ENCODE peak calls at places on chromosomes 16 and 17, in four cellular contexts. Q, Z, L and J are unnamed samples.

GRCh38 chr17:2357931-2358434 is 20.7 kb downstream of the SGSM2 start:
- DNase-seq in Z (no peak), L (no peak), Q (no peak), J (no peak)

GRCh38 chr16:80993293-80993691 is 13.4 kb downstream of the CMC2 start:
- DNase-seq in Z (peak), L (no peak), Q (peak), J (no peak)

GRCh38 chr17:5809580-5810188 is 225.4 kb upstream of the NLRP1 start:
- DNase-seq in Z (no peak), L (no peak), Q (no peak), J (no peak)

GRCh38 chr17:31916496-31917064 is 15.1 kb upstream of the UTP6 start:
- DNase-seq in L (no peak), Q (no peak), Z (no peak), J (no peak)

GRCh38 chr16:50603206-50604064 is 55.2 kb downstream of the NKD1 start:
- DNase-seq in L (peak), Q (peak), Z (peak), J (no peak)

GRCh38 chr17:2943971-2944370 is 119.4 kb downstream of the OR1D5 start:
- DNase-seq in Z (no peak), L (no peak), Q (no peak), J (no peak)

GRCh38 chr17:9725575-9725974 is 65.8 kb downstream of the DHRS7C start:
- DNase-seq in Q (no peak), L (no peak), Z (no peak), J (no peak)

GRCh38 chr17:65627892-65628622 is 66.6 kb upstream of the AXIN2 start:
- DNase-seq in L (no peak), Q (peak), Z (peak), J (no peak)

GRCh38 chr16:84820771-84821170 is 986 bp downstream of the CRISPLD2 start:
- DNase-seq in Q (no peak), L (no peak), Z (peak), J (no peak)

GRCh38 chr17:8631554-8631877 is 991 bp upstream of the MYH10 start:
- DNase-seq in Z (peak), Q (no peak), L (no peak), J (no peak)

GRCh38 chr17:12620200-12620720 is 45.4 kb upstream of the MYOCD start:
- DNase-seq in Z (peak), Q (no peak), L (no peak), J (no peak)

GRCh38 chr16:77434365-77435239 is at the start of gene ADAMTS18:
- DNase-seq in Q (no peak), Z (no peak), L (no peak), J (no peak)

GRCh38 chr17:79540306-79540705 is 70.5 kb downstream of the RBFOX3 start:
- DNase-seq in Q (no peak), L (no peak), Z (no peak), J (no peak)

GRCh38 chr16:15607700-15608396 is 35.1 kb downstream of the MARF1 start:
- DNase-seq in Z (peak), L (no peak), Q (no peak), J (no peak)

GRCh38 chr17:71987634-71988033 is 133.2 kb upstream of the SOX9 start:
- DNase-seq in Z (peak), L (no peak), Q (no peak), J (no peak)
- H3K4me3 ChIP-seq in Z (no peak), L (no peak), Q (no peak), J (no peak)

GRCh38 chr16:21277045-21277926 is 804 bp downstream of the CRYM start:
- DNase-seq in Z (no peak), L (no peak), Q (no peak), J (no peak)

GRCh38 chr16:21274172-21274726 is 3.8 kb downstream of the CRYM start:
- DNase-seq in L (no peak), Z (no peak), Q (no peak), J (no peak)

GRCh38 chr16:21275529-21275928 is 2.6 kb downstream of the CRYM start:
- DNase-seq in Z (no peak), Q (no peak), L (no peak), J (no peak)

GRCh38 chr16:21277927-21278706 is at the start of gene CRYM:
- DNase-seq in L (no peak), Q (no peak), Z (peak), J (no peak)

GRCh38 chr16:21276090-21276489 is 2.0 kb downstream of the CRYM start:
- DNase-seq in L (no peak), Z (no peak), Q (no peak), J (no peak)
- H3K4me3 ChIP-seq in L (no peak), Z (no peak), Q (no peak), J (no peak)

DNA sequence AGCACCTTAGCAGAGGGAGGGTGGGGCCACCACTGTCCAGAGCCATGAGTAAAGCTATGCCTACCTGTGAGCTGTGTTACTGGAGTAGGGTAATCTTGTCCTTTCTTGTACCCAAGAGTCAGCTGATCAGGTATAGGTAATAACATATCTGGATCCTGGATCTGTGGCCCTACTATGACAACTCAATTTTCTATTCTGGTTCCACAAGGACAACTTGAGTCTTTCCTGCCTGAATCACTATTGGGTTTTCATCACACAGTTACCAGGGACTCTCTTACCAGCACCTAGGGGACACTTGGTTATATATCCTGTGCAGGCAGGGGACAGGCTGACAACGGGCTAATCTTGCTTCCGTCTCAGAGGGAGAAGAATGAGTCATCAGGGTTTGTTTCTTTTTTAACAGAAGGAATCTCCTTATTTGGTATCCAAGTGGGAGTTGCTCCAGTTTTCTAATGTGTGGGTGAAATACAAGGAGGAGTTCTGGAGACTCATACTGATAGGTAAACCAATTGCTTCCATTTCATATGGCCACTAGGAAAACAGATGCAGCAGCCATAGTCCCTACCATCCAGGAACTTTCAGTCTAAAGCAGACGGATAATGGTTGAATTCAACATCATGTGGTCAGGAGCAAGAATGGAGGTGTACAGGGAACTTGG is 6.8 kb downstream of the ZNF267 start:
- DNase-seq in Z (peak), Q (peak), L (no peak), J (peak)
- H3K4me3 ChIP-seq in Z (no peak), Q (no peak), L (no peak), J (no peak)

DNA sequence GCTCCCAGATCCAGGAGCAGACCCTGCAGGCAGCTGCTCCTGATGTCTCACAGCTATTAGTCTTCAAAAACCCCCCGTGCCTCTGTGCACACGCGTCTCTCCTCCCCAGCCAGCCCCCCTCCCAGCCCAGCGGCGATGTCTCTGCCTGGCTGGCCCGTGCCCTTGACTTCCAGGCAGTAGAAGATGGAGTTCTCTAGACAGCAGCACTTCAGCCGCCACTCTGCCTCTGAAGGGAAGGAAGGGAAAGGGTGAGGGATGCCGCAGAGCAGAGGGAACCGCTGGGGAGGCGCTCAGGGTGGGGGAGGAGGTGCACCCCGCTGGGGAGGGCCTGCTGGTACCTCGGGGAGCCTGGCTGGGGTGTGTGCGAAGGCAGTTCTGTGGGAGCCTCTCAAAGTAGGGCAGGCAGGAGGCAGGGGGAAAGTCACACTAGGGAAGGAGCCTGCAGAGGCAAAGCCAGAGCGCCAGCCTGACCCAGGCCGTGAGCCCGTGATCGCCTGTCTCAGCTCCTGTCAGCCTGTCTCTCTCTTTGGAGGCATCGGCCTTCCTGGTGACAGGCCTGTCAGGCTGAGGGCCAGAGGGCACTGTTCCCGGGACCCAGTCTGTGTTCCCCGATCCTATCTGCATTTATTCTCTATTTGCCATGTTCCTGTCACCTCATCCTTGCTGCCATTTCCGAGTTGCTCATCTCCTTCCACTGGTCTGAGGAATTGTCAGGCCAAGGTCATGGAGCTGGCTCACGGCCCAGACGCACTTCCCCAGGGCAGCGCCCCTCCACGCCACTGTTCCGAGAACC is 4.5 kb downstream of the PRCD start:
- DNase-seq in Z (no peak), L (no peak), Q (no peak), J (no peak)
- H3K4me3 ChIP-seq in Z (no peak), L (no peak), Q (no peak), J (no peak)

GRCh38 chr17:75722542-75723095 is 1.4 kb downstream of the ITGB4 start:
- DNase-seq in Z (no peak), Q (no peak), L (no peak), J (no peak)
- H3K4me3 ChIP-seq in Z (no peak), Q (no peak), L (no peak), J (no peak)

DNA sequence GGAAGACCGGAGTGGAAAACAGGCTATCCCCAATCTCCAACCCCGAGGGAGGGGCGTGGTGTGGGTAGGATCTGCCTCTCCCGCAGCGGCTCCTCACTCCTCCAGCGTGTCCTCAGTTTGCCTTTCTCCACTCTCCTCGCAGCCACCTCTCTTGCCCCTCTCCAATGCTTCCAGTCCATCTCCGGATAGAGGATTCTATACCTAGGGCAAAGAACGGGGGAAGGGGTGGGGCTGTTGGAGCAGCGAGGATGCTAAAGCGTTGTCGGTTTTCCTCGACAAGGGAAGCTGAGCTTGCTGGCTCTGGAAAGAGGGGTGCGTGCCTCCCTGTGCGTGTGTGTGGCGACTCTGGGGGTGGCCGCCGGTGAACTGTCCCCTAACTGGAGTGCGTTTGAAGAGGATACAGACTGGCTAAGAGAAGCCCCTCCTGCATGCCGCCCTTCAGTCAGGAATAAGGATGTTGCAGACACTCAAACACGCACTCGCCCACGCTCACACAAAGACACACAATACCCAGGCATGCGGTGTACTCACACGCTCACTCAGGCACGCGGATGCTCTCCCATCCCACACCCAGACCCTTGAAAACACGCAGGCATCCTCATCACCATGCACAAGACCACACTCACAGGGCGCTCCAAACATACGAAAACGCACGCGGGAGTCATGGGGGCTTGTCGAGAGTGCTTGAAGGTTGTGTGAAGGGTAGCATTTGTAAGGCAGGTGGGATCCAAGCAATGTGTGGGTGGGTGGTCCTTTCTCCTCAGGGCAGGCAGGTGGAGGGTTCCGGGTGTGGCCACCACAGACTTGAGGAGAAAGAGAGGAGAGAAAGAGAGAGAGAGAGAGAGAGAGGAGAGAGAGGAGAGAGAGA is 633 bp upstream of the GPR139 start:
- DNase-seq in L (no peak), Z (no peak), Q (no peak), J (no peak)
- H3K4me3 ChIP-seq in L (no peak), Z (no peak), Q (no peak), J (no peak)

GRCh38 chr16:85899444-85899843 is 482 bp downstream of the IRF8 start:
- DNase-seq in L (no peak), Z (no peak), Q (no peak), J (no peak)
- H3K4me3 ChIP-seq in L (no peak), Z (no peak), Q (no peak), J (peak)

GRCh38 chr17:81522491-81523125 is 5.6 kb upstream of the FSCN2 start:
- DNase-seq in L (no peak), Z (no peak), Q (no peak), J (no peak)

GRCh38 chr17:81519284-81520020 is 6.9 kb upstream of the ACTG1 start:
- DNase-seq in Q (no peak), Z (no peak), L (no peak), J (peak)

GRCh38 chr17:81518785-81519283 is 6.2 kb upstream of the ACTG1 start:
- DNase-seq in Q (no peak), L (no peak), Z (no peak), J (no peak)

GRCh38 chr17:81518113-81518784 is 5.7 kb upstream of the ACTG1 start:
- DNase-seq in Z (no peak), Q (no peak), L (no peak), J (no peak)

GRCh38 chr17:81520021-81520894 is 7.7 kb upstream of the ACTG1 start:
- DNase-seq in L (no peak), Z (no peak), Q (no peak), J (no peak)
- H3K4me3 ChIP-seq in L (no peak), Z (no peak), Q (no peak), J (no peak)

GRCh38 chr17:78360371-78361226 is 722 bp upstream of the SOCS3 start:
- DNase-seq in Z (peak), L (peak), Q (peak), J (peak)
- H3K4me3 ChIP-seq in Z (peak), L (peak), Q (peak), J (peak)

GRCh38 chr17:17151962-17152361 is 54.2 kb downstream of the PLD6 start:
- DNase-seq in Q (peak), L (no peak), Z (peak), J (no peak)

GRCh38 chr17:17154556-17154955 is 51.6 kb downstream of the PLD6 start:
- DNase-seq in L (no peak), Q (no peak), Z (no peak), J (no peak)

GRCh38 chr17:17152385-17152784 is 53.7 kb downstream of the PLD6 start:
- DNase-seq in Q (peak), L (no peak), Z (no peak), J (no peak)

GRCh38 chr17:17153709-17154108 is 52.4 kb downstream of the PLD6 start:
- DNase-seq in Q (no peak), Z (no peak), L (no peak), J (no peak)

GRCh38 chr17:17153071-17153470 is 53.1 kb downstream of the PLD6 start:
- DNase-seq in Z (no peak), L (no peak), Q (no peak), J (no peak)
- H3K4me3 ChIP-seq in Z (no peak), L (no peak), Q (no peak), J (no peak)